ENCODE peak calls at places on chromosomes 3 and 15, in five cellular contexts. V is NT2/D1, H is uterus, Z is heart right ventricle, L is bronchial epithelial cell. A is an unnamed sample.

GRCh38 chr3:129665024-129665768 is 58.7 kb upstream of the PLXND1 start:
- DNase-seq in L (peak; percentile 74), H (no peak), Z (no peak), V (no peak), A (no peak)

GRCh38 chr3:38585791-38586420 is 63.6 kb downstream of the SCN5A start:
- DNase-seq in L (no peak), V (no peak), Z (peak; percentile 1), H (no peak), A (no peak)

GRCh38 chr3:177744873-177745646 is 547.8 kb upstream of the TBL1XR1 start:
- DNase-seq in Z (no peak), L (peak; percentile 54), V (no peak), H (no peak), A (no peak)

GRCh38 chr3:13544293-13544831 is 4.6 kb upstream of the FBLN2 start:
- DNase-seq in Z (no peak), L (peak; percentile 33), V (no peak), H (no peak), A (no peak)

GRCh38 chr3:45677045-45677436 is 12.2 kb upstream of the SACM1L start:
- DNase-seq in Z (no peak), L (peak; percentile 88), H (peak; percentile 82), V (no peak), A (no peak)

GRCh38 chr3:140599496-140599895 is 78.4 kb upstream of the TRIM42 start:
- DNase-seq in H (no peak), V (no peak), L (peak; percentile 91), Z (no peak), A (no peak)

GRCh38 chr3:17894434-17895060 is 152.1 kb upstream of the TBC1D5 start:
- DNase-seq in H (no peak), Z (no peak), L (peak; percentile 62), V (peak; percentile 62), A (no peak)

GRCh38 chr15:65824031-65824743 is 32.1 kb upstream of the DENND4A start:
- DNase-seq in Z (peak; percentile 62), L (peak; percentile 61), V (peak; percentile 82), H (peak; percentile 48), A (no peak)

GRCh38 chr3:149494022-149494758 is 19.7 kb downstream of the TM4SF4 start:
- DNase-seq in V (peak; percentile 76), Z (peak; percentile 65), L (peak; percentile 44), H (peak; percentile 64), A (no peak)

GRCh38 chr15:39976291-39977274 is 42.7 kb downstream of the EIF2AK4 start:
- DNase-seq in L (no peak), Z (peak; percentile 67), H (peak; percentile 47), V (peak; percentile 47), A (no peak)

GRCh38 chr15:88627463-88627862 is 6.3 kb downstream of the AEN start:
- DNase-seq in H (no peak), V (no peak), Z (no peak), L (peak; percentile 42), A (no peak)

GRCh38 chr3:108088697-108089096 is 2.1 kb downstream of the CD47 start:
- DNase-seq in L (peak; percentile 29), Z (no peak), H (no peak), V (no peak), A (peak; percentile 58)

GRCh38 chr3:105033081-105033480 is 333.6 kb upstream of the ALCAM start:
- DNase-seq in L (no peak), H (no peak), Z (no peak), V (no peak), A (no peak)

GRCh38 chr3:194865081-194865480 is 179.4 kb downstream of the FAM43A start:
- DNase-seq in L (no peak), V (no peak), H (no peak), Z (no peak), A (no peak)

GRCh38 chr15:74817370-74817737 is 4.7 kb downstream of the LMAN1L start:
- DNase-seq in Z (peak; percentile 47), L (peak; percentile 74), V (no peak), H (no peak), A (no peak)

GRCh38 chr3:4978966-4979400 is 254 bp upstream of the BHLHE40 start:
- DNase-seq in V (no peak), H (peak; percentile 97), L (peak; percentile 92), Z (peak; percentile 97), A (peak; percentile 85)

GRCh38 chr3:50454671-50455070 is 48.8 kb downstream of the CACNA2D2 start:
- DNase-seq in Z (no peak), H (no peak), V (peak; percentile 18), L (no peak), A (no peak)

GRCh38 chr3:69250014-69250413 is 127.6 kb upstream of the LMOD3 start:
- DNase-seq in V (peak; percentile 84), H (no peak), L (no peak), Z (peak; percentile 32), A (no peak)
- H3K4me3 ChIP-seq in V (peak overlapping the region; percentile 26), H (no peak overlapping the region), L (no peak overlapping the region), Z (peak overlapping the region; percentile 35), A (no peak overlapping the region)

GRCh38 chr3:73061416-73061815 is at the start of gene EBLN2:
- DNase-seq in Z (no peak), V (no peak), H (no peak), L (no peak), A (no peak)
- H3K4me3 ChIP-seq in Z (no peak within 1 kb of the TSS), V (no peak within 1 kb of the TSS), H (no peak within 1 kb of the TSS), L (no peak within 1 kb of the TSS), A (no peak within 1 kb of the TSS)

GRCh38 chr15:52111517-52112202 is 915 bp downstream of the BCL2L10 start:
- DNase-seq in L (no peak), Z (no peak), H (no peak), V (no peak), A (no peak)
- H3K4me3 ChIP-seq in L (peak overlapping the region; percentile 35), Z (peak overlapping the region; percentile 47), H (peak overlapping the region; percentile 27), V (no peak overlapping the region), A (peak overlapping the region; percentile 43)

DNA sequence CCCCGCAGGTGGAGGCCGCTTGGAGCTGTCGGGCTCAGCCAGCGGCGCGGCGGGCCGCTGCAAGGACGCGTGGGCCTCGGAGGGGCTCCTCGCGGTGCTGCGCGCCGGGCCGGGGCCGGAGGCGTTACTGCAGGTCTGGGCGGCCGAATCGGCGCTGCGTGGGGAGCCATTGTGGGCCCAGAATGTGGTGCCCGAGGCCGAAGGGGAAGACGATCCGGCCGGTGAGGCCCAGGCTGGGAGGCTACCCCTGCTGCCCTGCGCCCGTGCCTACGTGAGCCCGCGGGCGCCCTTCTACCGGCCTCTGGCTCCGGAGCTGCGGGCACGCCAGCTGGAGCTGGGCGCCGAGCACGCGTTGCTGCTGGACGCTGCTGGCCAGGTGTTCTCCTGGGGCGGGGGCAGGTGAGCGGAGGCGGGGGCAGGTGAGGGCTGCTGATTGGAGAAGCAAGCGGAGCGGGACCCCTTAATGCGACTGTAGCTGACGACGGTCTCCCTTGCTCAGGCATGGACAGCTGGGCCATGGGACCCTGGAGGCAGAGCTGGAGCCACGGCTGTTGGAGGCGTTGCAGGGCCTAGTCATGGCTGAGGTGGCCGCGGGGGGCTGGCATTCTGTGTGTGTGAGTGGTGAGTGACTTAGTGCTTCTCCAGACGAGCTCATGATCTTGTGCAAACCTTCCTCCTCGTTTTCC is 2.6 kb downstream of the RCCD1 start:
- DNase-seq in H (no peak), L (no peak), V (no peak), Z (no peak), A (no peak)
- H3K4me3 ChIP-seq in H (peak overlapping the region; percentile 58), L (peak overlapping the region; percentile 64), V (peak overlapping the region; percentile 75), Z (peak overlapping the region; percentile 83), A (no peak overlapping the region)

GRCh38 chr3:117619805-117620204 is 910.2 kb downstream of the TUSC7 start:
- DNase-seq in Z (no peak), V (no peak), L (no peak), H (no peak), A (no peak)

GRCh38 chr3:117622130-117622841 is 912.7 kb downstream of the TUSC7 start:
- DNase-seq in L (peak; percentile 96), H (no peak), V (no peak), Z (no peak), A (no peak)

GRCh38 chr3:117616213-117616612 is 906.6 kb downstream of the TUSC7 start:
- DNase-seq in V (no peak), L (no peak), Z (no peak), H (no peak), A (no peak)

GRCh38 chr3:117624424-117624823 is 914.8 kb downstream of the TUSC7 start:
- DNase-seq in V (no peak), H (no peak), Z (no peak), L (peak; percentile 82), A (no peak)

DNA sequence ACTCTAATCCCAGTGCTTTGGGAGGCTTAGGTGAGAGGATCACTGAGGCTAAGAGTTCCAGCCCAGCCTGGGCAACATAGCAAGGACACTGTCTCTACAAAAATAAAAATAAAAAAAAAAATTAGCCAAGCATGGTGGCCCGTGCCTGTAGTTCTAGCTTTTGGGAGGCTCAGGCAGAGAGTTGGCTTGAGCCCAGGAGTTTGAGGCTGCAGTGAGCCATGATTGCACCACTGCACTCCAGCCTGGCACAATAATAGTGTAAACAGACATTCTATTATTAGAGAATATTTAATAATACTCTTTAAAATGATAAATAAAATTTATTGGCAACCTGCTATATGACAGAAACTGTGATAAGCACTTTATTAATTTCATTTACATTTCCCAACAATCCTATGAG is 908.9 kb downstream of the TUSC7 start:
- DNase-seq in H (no peak), L (peak; percentile 10), V (no peak), Z (no peak), A (no peak)
- H3K4me3 ChIP-seq in H (no peak overlapping the region), L (no peak overlapping the region), V (no peak overlapping the region), Z (no peak overlapping the region), A (no peak overlapping the region)

GRCh38 chr3:52793702-52794611 is 639 bp upstream of the ITIH3 start:
- DNase-seq in Z (no peak), H (no peak), L (no peak), V (no peak), A (no peak)
- H3K4me3 ChIP-seq in Z (no peak overlapping the region), H (no peak overlapping the region), L (no peak overlapping the region), V (no peak overlapping the region), A (no peak overlapping the region)

DNA sequence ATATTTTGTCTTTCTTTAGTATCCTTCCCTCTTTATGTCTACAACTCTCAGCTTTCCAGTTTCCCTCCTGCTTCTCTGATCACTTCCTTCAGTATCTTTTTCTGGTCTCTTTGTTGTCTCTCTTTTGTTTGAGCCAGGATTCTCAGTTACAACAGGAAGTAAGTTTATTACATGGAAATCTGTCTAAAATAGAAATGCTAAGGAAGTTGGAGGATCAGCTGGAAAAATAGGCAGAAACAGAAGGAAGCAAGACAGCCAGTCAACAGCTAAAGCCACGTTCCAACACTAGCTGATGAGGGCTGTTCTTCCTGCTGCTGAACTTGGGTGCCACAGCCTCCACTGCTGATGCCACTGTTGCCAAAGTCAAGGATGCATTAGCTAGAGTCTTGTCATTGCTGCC is 27.6 kb upstream of the OR5K4 start:
- DNase-seq in H (no peak), Z (no peak), V (no peak), L (no peak), A (no peak)
- H3K4me3 ChIP-seq in H (no peak overlapping the region), Z (no peak overlapping the region), V (no peak overlapping the region), L (no peak overlapping the region), A (no peak overlapping the region)

GRCh38 chr3:126100688-126101301 is 16.9 kb upstream of the SLC41A3 start:
- DNase-seq in L (no peak), Z (no peak), V (no peak), H (no peak), A (no peak)
- H3K4me3 ChIP-seq in L (no peak overlapping the region), Z (no peak overlapping the region), V (no peak overlapping the region), H (no peak overlapping the region), A (no peak overlapping the region)